ENCODE peak calls at places on chromosomes 3 and 15, in ten cellular contexts. P is activated CD4-positive, alpha-beta T cell treated with anti-CD3 and anti-CD28 coated beads, Interleukin-2, amount 10 ng/mL, durations not matched to agents 7 days and 5 days; E is iris pigment epithelial cell; L is globus pallidus; M is DMS153; Z is AG09309; J is IMR-90; F is activated T-helper 2 cell treated with anti-CD3 and anti-CD28 coated beads, Interferon-gamma antibody, Interleukin-2, Interleukin-4, amounts not matched to agents 10 μg/mL and 5 μg/mL and 100 μg/mL, durations not matched to agents 14 hours and 24 hours and 36 hours; V is NCI-H1417 treated with DMSO at 0.1 percent for 48 hours; D is GM04503. T is an unnamed sample.

GRCh38 chr3:69288161-69288895 is 97.6 kb downstream of the FRMD4B start:
- DNase-seq in P (no peak), E (no peak), L (no peak), M (peak), Z (no peak), J (no peak), F (no peak), V (no peak), D (no peak), T (no peak)

GRCh38 chr15:77035584-77035983 is 35.3 kb downstream of the TSPAN3 start:
- DNase-seq in P (no peak), E (no peak), L (no peak), M (no peak), Z (no peak), J (no peak), F (no peak), V (no peak), D (no peak), T (no peak)

GRCh38 chr3:100402150-100402706 is 889 bp downstream of the LNP1 start:
- DNase-seq in P (no peak), E (peak), L (no peak), M (no peak), Z (peak), J (peak), F (no peak), V (peak), D (no peak), T (peak)

GRCh38 chr3:58009026-58009748 is 965 bp downstream of the FLNB start:
- DNase-seq in P (peak), E (no peak), L (no peak), M (no peak), Z (no peak), J (no peak), F (peak), V (no peak), D (no peak), T (no peak)

GRCh38 chr15:75677601-75678323 is 30.1 kb downstream of the SNX33 start:
- DNase-seq in P (no peak), E (no peak), L (no peak), M (no peak), Z (no peak), J (no peak), F (no peak), V (no peak), D (no peak), T (no peak)

GRCh38 chr3:13113346-13114335 is 40.4 kb upstream of the IQSEC1 start:
- DNase-seq in P (no peak), E (no peak), L (no peak), M (no peak), Z (no peak), J (no peak), F (no peak), V (no peak), D (no peak), T (no peak)

GRCh38 chr3:123320224-123320623 is 118.5 kb downstream of the SEC22A start:
- DNase-seq in P (no peak), E (no peak), L (no peak), M (no peak), Z (no peak), J (no peak), F (no peak), V (no peak), D (no peak), T (no peak)

GRCh38 chr3:30333903-30334302 is 272.5 kb upstream of the TGFBR2 start:
- DNase-seq in P (no peak), E (no peak), L (no peak), M (no peak), Z (no peak), J (peak), F (no peak), V (no peak), D (no peak), T (no peak)

GRCh38 chr15:42191610-42192346 is 16.3 kb downstream of the VPS39 start:
- DNase-seq in P (no peak), E (no peak), L (no peak), M (no peak), Z (no peak), J (no peak), F (no peak), V (no peak), D (no peak), T (no peak)

GRCh38 chr3:22960326-22960984 is 242.7 kb upstream of the UBE2E2 start:
- DNase-seq in P (peak), E (peak), L (peak), M (peak), Z (no peak), J (peak), F (no peak), V (no peak), D (no peak), T (peak)

GRCh38 chr3:98433764-98434163 is 29.2 kb upstream of the OR5K1 start:
- DNase-seq in P (no peak), E (no peak), L (no peak), M (no peak), Z (no peak), J (no peak), F (no peak), V (no peak), D (no peak), T (no peak)

GRCh38 chr3:141242722-141243092 is 11.1 kb downstream of the PXYLP1 start:
- DNase-seq in P (no peak), E (no peak), L (no peak), M (no peak), Z (no peak), J (no peak), F (no peak), V (no peak), D (no peak), T (no peak)

GRCh38 chr15:64010719-64011118 is 35.6 kb downstream of the DAPK2 start:
- DNase-seq in P (peak), E (peak), L (no peak), M (peak), Z (peak), J (peak), F (peak), V (no peak), D (peak), T (no peak)

GRCh38 chr15:68646156-68646555 is 67.4 kb downstream of the CORO2B start:
- DNase-seq in P (no peak), E (no peak), L (no peak), M (no peak), Z (no peak), J (no peak), F (no peak), V (no peak), D (no peak), T (peak)

GRCh38 chr15:77144492-77145070 is 73.7 kb upstream of the TSPAN3 start:
- DNase-seq in P (no peak), E (peak), L (peak), M (no peak), Z (peak), J (peak), F (no peak), V (no peak), D (peak), T (no peak)

GRCh38 chr3:101926594-101927105 is 77.3 kb downstream of the NFKBIZ start:
- DNase-seq in P (no peak), E (peak), L (no peak), M (peak), Z (no peak), J (no peak), F (no peak), V (no peak), D (no peak), T (no peak)

GRCh38 chr15:65918936-65919335 is 49.6 kb downstream of the RAB11A start:
- DNase-seq in P (no peak), E (no peak), L (no peak), M (no peak), Z (no peak), J (no peak), F (no peak), V (no peak), D (no peak), T (no peak)

GRCh38 chr15:65690778-65691177 is 69.0 kb downstream of the SLC24A1 start:
- DNase-seq in P (no peak), E (no peak), L (no peak), M (no peak), Z (no peak), J (no peak), F (no peak), V (no peak), D (no peak), T (no peak)

GRCh38 chr15:77064539-77065308 is 6.2 kb downstream of the TSPAN3 start:
- DNase-seq in P (no peak), E (peak), L (no peak), M (no peak), Z (no peak), J (peak), F (no peak), V (no peak), D (no peak), T (no peak)

GRCh38 chr3:197030379-197031314 is 1.0 kb upstream of the MELTF start:
- DNase-seq in P (no peak), E (peak), L (no peak), M (no peak), Z (no peak), J (no peak), F (no peak), V (no peak), D (no peak), T (no peak)

GRCh38 chr3:9647450-9647849 is 1.9 kb upstream of the MTMR14 start:
- DNase-seq in P (no peak), E (no peak), L (no peak), M (no peak), Z (no peak), J (no peak), F (no peak), V (no peak), D (no peak), T (no peak)

T was measured in putamen.